ENCODE peak calls at places on chromosomes 4 and X, in seven cellular contexts. T is stimulated activated CD8-positive, alpha-beta memory T cell treated with anti-CD3 and anti-CD28 coated beads, Interleukin-7, amount 100 ng/mL, for 24 hours; S is stomach; O is sciatic nerve; P is BJ; Y is WTC11; G is ELR. M is an unnamed sample.

GRCh38 chrX:144265641-144266040 is 381.8 kb downstream of the UBE2NL start:
- DNase-seq in T (no peak), P (no peak), Y (no peak), O (no peak), G (no peak), S (no peak), M (no peak)

GRCh38 chrX:23840674-23841073 is 57.7 kb downstream of the SAT1 start:
- DNase-seq in P (no peak), O (no peak), T (no peak), Y (no peak), G (no peak), S (no peak), M (no peak)

GRCh38 chr4:55393461-55394320 is 2.1 kb upstream of the TMEM165 start:
- DNase-seq in Y (no peak), T (no peak), P (no peak), O (no peak), S (no peak), G (no peak), M (peak; percentile 60)

GRCh38 chrX:26783512-26784225 is 567.7 kb downstream of the MAGEB5 start:
- DNase-seq in S (peak; percentile 36), G (peak; percentile 2), P (no peak), Y (peak; percentile 16), T (no peak), O (no peak), M (peak; percentile 69)

GRCh38 chr4:41154814-41155177 is 59.5 kb downstream of the APBB2 start:
- DNase-seq in S (no peak), O (no peak), Y (no peak), G (peak; percentile 72), P (no peak), T (no peak), M (no peak)

GRCh38 chr4:98446499-98447375 is 185.6 kb downstream of the RAP1GDS1 start:
- DNase-seq in T (peak; percentile 31), O (no peak), P (no peak), S (peak; percentile 32), G (no peak), Y (no peak), M (no peak)

GRCh38 chr4:8314691-8315255 is 45.2 kb downstream of the HTRA3 start:
- DNase-seq in O (peak; percentile 25), S (peak; percentile 13), G (no peak), T (no peak), Y (no peak), P (no peak), M (no peak)

GRCh38 chrX:102739642-102740041 is 19.1 kb downstream of the GPRASP3 start:
- DNase-seq in S (no peak), G (no peak), P (no peak), O (no peak), Y (no peak), T (no peak), M (no peak)

GRCh38 chr4:175373031-175373430 is 439.0 kb downstream of the GPM6A start:
- DNase-seq in Y (no peak), P (no peak), T (no peak), S (no peak), G (peak; percentile 39), O (no peak), M (no peak)

GRCh38 chr4:150046728-150047217 is 31.5 kb upstream of the DCLK2 start:
- DNase-seq in Y (no peak), P (no peak), G (no peak), O (no peak), T (no peak), S (no peak), M (no peak)

GRCh38 chrX:23643020-23643419 is 24.3 kb upstream of the PRDX4 start:
- DNase-seq in T (no peak), Y (no peak), P (no peak), O (no peak), S (no peak), G (no peak), M (no peak)

M was measured in DMS53.